ENCODE peak calls at places on chromosomes 2 and 18, in ten cellular contexts. R is right lobe of liver, P is tibial nerve, X is esophagus squamous epithelium, K is breast epithelium, I is heart left ventricle, J is A549, T is ovary, W is sigmoid colon, Z is thyroid gland. E is an unnamed sample.

GRCh38 chr18:36247036-36247435 is 50.5 kb upstream of the FHOD3 start:
- DNase-seq in P (no peak), Z (no peak), I (no peak), X (no peak), R (no peak), W (no peak), T (no peak), J (no peak), K (no peak), E (no peak)

GRCh38 chr18:808086-808485 is 4.0 kb downstream of the YES1 start:
- DNase-seq in W (no peak), R (no peak), T (no peak), X (no peak), Z (no peak), I (no peak), K (no peak), J (no peak), P (no peak), E (no peak)

GRCh38 chr2:150167711-150168110 is 319.8 kb downstream of the RND3 start:
- DNase-seq in J (peak), W (no peak), K (no peak), X (no peak), T (no peak), P (no peak), Z (no peak), R (no peak), I (no peak), E (no peak)

GRCh38 chr2:98913916-98914712 is 21.9 kb downstream of the CRACDL start:
- DNase-seq in J (no peak), R (no peak), I (no peak), P (no peak), K (no peak), X (no peak), T (no peak), Z (peak), W (peak), E (no peak)

GRCh38 chr18:45690975-45691815 is 32.8 kb upstream of the SLC14A1 start:
- DNase-seq in T (peak), J (peak), W (peak), I (peak), K (peak), P (peak), Z (peak), R (peak), X (peak), E (no peak)

GRCh38 chr2:164606557-164606956 is 14.7 kb downstream of the GRB14 start:
- DNase-seq in W (no peak), I (no peak), R (no peak), J (no peak), K (no peak), T (no peak), P (no peak), Z (no peak), X (no peak), E (no peak)

GRCh38 chr18:47594621-47595086 is 335.8 kb downstream of the SMAD2 start:
- DNase-seq in P (peak), X (no peak), Z (no peak), W (no peak), J (no peak), R (no peak), I (no peak), T (no peak), K (no peak), E (no peak)

GRCh38 chr2:240622631-240623235 is 2.5 kb upstream of the GPR35 start:
- DNase-seq in T (no peak), I (peak), P (no peak), X (no peak), W (peak), K (peak), Z (peak), J (no peak), R (peak), E (no peak)

DNA sequence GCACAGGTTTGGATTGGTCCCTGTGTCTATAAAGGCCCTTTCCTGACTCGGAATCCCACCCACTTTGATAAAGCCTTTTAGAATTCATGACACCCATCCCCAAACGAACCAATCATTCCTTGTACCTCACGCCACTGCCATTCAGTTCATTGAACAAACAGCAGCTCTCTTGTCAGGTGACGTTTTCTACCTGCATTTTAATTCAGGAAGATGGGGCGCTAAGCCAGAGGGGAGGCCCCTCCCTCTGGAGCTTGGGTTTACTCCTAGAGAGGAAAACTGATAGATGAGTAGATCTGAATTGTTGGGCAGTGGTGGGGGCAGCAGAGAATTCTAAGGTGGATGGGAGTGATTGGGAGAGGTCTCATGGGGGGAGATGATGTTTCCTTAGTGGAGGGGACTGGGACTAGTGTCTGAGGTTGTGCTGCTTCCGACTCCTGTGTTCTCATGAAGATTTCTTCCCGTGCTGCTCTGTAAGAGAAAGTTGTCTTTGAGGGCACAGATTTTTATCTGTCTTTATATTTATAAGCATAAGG is 9.6 kb downstream of the RRM2 start:
- DNase-seq in X (no peak), P (no peak), Z (no peak), T (no peak), R (no peak), W (peak), K (no peak), I (no peak), J (no peak), E (no peak)
- TF ChIP-seq POLR2A in X (no peak), P (no peak), Z (no peak), T (no peak), R (no peak), W (no peak), K (no peak), I (no peak), J (no peak), E (no peak)

DNA sequence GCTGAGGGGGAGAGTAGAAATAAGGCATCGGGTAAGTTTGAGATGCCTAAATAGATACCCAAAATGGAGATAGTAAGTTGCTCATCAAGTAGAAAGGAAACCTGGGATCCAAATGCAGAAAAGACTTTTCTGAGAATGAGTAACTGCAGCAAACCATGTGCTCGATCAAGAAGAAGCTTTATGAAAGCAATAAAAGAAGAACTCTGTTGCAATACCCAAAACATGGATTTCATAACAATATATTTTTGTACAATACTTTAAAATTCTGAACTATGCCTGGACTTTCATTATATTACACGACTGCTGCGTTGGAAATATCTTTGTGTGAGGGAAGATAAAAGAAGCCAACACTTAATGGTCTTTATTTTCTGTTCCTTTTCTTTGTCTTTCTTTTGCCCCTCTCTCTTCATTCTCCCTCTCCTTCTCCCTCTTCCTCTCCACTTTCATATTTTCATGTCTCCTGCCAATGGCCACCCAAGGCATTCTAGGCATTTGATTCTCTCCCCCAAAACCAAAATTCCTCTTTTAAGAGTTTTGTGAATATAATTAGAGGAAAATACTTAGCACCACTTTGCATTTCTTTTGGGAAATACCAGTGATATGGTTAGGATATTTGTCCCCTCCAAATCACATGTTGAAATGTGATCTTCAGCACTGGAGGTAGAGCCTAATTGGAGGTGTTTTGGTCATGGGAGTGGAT is 257.6 kb downstream of the MREG start:
- DNase-seq in W (no peak), R (no peak), P (no peak), I (no peak), X (no peak), J (no peak), K (no peak), T (no peak), Z (no peak), E (no peak)
- H3K27ac ChIP-seq in W (no peak), R (no peak), P (no peak), I (no peak), X (no peak), J (no peak), K (no peak), T (no peak), Z (no peak), E (no peak)

GRCh38 chr2:55585451-55586079 is 31.9 kb downstream of the PPP4R3B start:
- DNase-seq in W (no peak), I (no peak), R (no peak), T (no peak), P (no peak), X (no peak), Z (no peak), J (no peak), K (no peak), E (no peak)

GRCh38 chr2:55581875-55582547 is 35.4 kb downstream of the PPP4R3B start:
- DNase-seq in J (no peak), P (no peak), R (no peak), I (no peak), W (no peak), Z (peak), T (no peak), X (no peak), K (no peak), E (no peak)

GRCh38 chr2:55581435-55581834 is 36.0 kb downstream of the PPP4R3B start:
- DNase-seq in X (no peak), J (no peak), Z (no peak), K (no peak), W (no peak), I (no peak), T (no peak), R (no peak), P (no peak), E (no peak)
- TF ChIP-seq CTCF in X (no peak), J (peak), Z (no peak), K (no peak), W (no peak), I (no peak), T (no peak), R (peak), P (no peak), E (no peak)

GRCh38 chr2:64329848-64330247 is 124.1 kb upstream of the LGALSL start:
- DNase-seq in W (no peak), K (no peak), X (no peak), P (no peak), T (no peak), Z (no peak), I (peak), R (no peak), J (no peak), E (peak)
- TF ChIP-seq POLR2A in W (no peak), K (no peak), X (no peak), P (no peak), T (no peak), Z (no peak), I (no peak), R (no peak), J (no peak), E (no peak)

DNA sequence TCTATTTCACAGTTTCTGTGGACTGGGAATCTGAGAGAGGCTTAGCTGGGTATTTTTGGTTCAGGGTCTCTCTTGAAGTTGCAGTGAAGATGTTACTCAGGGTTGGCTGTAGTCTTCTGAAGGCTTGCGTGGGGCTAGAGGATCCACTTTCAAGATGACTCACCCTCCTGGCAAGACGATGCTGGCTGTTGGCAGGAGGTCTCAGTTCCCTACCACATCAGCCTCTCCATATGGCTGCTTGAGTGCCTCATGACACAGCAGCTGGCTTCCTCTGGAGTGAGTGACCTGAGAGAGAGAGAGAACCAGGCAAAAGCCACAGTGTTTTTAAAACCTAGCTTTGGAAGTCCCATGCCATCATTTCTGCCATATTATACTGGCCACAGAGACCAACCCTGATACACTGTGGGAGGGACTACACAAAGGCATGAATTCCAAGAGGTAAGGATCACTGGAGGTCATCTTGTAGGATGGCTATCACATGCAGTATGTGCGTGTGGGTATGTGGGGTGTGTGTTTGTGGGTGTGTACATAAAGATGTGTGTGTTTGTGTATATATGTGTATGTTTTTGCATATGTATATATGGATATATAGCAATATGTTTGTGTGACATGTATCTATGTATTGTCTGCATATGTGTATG is 25.1 kb downstream of the DNPEP start:
- DNase-seq in K (no peak), I (peak), T (no peak), Z (peak), P (peak), X (no peak), R (no peak), W (peak), J (no peak), E (no peak)
- H3K27ac ChIP-seq in K (no peak), I (no peak), T (no peak), Z (no peak), P (no peak), X (no peak), R (no peak), W (no peak), J (no peak), E (no peak)

DNA sequence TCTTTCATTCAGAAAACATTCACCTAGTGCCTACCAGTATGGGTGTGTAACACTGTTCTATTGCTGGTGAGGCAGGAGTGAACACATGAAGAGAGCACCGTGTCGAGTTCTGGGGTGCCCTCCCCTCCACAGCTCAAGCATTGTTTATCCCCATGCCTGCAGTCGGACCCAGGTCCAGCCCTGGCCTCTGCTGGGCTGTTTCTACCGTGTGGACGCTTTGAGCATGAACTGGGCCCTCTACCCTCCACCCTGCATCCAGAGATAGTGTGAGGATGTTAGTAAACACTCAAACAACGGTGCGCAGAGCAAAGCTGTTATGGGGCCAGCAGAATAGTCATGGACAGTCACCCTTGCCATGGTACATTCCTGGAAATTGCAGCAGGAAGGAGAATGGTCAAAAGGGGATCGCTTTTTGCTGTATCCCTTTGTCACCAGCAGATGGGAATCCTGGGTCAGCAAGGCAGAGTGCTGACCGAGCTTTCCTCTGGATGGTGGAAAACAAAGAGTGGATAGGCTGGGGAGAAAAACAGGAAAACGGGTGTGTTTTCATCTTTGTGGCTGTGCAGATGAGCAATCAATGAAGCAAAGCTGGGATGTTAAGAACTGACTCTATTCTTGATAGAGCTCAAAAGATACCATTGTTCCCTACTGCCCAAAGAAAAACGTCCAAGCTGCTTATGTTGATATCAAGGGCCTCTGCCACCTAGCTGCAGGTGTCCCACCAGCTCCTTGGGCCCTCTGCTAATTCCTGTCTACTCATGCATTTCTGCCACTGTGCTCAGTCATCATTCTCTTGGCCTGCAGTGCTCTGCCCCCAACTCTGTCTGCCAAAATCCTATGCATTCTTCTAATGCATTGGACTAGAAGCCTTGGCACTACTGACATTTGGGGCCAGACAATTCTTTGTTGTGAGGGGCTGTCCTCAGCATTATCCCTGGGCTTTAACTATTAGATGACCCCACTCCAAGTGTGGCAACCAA is 38.7 kb downstream of the REEP1 start:
- DNase-seq in Z (no peak), R (no peak), J (peak), K (no peak), X (no peak), W (no peak), P (no peak), I (no peak), T (no peak), E (peak)
- TF ChIP-seq CTCF in Z (no peak), R (peak), J (peak), K (no peak), X (peak), W (no peak), P (peak), I (peak), T (no peak), E (no peak)

GRCh38 chr2:54085069-54085468 is 30.3 kb upstream of the ACYP2 start:
- DNase-seq in X (no peak), I (no peak), W (no peak), T (no peak), R (no peak), P (no peak), K (no peak), Z (no peak), J (no peak), E (no peak)

GRCh38 chr2:54088719-54089118 is 26.7 kb upstream of the ACYP2 start:
- DNase-seq in P (no peak), X (no peak), I (no peak), W (no peak), R (no peak), J (no peak), T (no peak), K (no peak), Z (no peak), E (no peak)

GRCh38 chr2:54088191-54088634 is 27.2 kb upstream of the ACYP2 start:
- DNase-seq in T (no peak), I (no peak), J (no peak), Z (no peak), R (no peak), W (no peak), K (no peak), X (no peak), P (no peak), E (no peak)

GRCh38 chr2:54084600-54084999 is 30.8 kb upstream of the ACYP2 start:
- DNase-seq in W (no peak), I (no peak), P (no peak), K (no peak), J (no peak), X (no peak), R (no peak), Z (peak), T (no peak), E (no peak)

GRCh38 chr2:54086157-54086556 is 29.3 kb upstream of the ACYP2 start:
- DNase-seq in W (no peak), K (no peak), J (no peak), R (no peak), P (no peak), X (no peak), T (no peak), I (no peak), Z (no peak), E (no peak)
- TF ChIP-seq POLR2A in W (no peak), K (no peak), J (no peak), R (no peak), P (no peak), X (no peak), T (no peak), I (no peak), Z (no peak), E (no peak)

GRCh38 chr2:158197940-158198339 is 96.3 kb downstream of the UPP2 start:
- DNase-seq in W (no peak), T (no peak), I (no peak), Z (no peak), J (no peak), K (no peak), P (no peak), X (no peak), R (peak), E (no peak)

GRCh38 chr2:158204741-158205165 is 103.1 kb downstream of the UPP2 start:
- DNase-seq in P (no peak), J (no peak), R (no peak), K (no peak), I (no peak), T (no peak), Z (no peak), W (no peak), X (no peak), E (no peak)

GRCh38 chr2:158202151-158202778 is 100.6 kb downstream of the UPP2 start:
- DNase-seq in P (no peak), Z (no peak), J (no peak), T (no peak), R (no peak), I (no peak), K (no peak), W (no peak), X (no peak), E (no peak)

GRCh38 chr2:158205215-158205614 is 103.5 kb downstream of the UPP2 start:
- DNase-seq in J (no peak), R (no peak), K (no peak), X (no peak), P (no peak), T (no peak), Z (no peak), I (no peak), W (no peak), E (no peak)

GRCh38 chr2:158199928-158200650 is 98.4 kb downstream of the UPP2 start:
- DNase-seq in I (no peak), X (no peak), J (no peak), R (no peak), W (no peak), Z (no peak), K (no peak), P (no peak), T (no peak), E (no peak)
- H3K27ac ChIP-seq in I (no peak), X (no peak), J (no peak), R (no peak), W (no peak), Z (no peak), K (no peak), P (no peak), T (no peak), E (no peak)

GRCh38 chr2:138718405-138718804 is 61.8 kb downstream of the NXPH2 start:
- DNase-seq in R (no peak), T (no peak), J (no peak), K (no peak), I (no peak), P (no peak), Z (no peak), X (no peak), W (no peak), E (no peak)

GRCh38 chr2:138713509-138713908 is 66.7 kb downstream of the NXPH2 start:
- DNase-seq in J (no peak), T (no peak), P (no peak), X (no peak), W (no peak), Z (no peak), R (peak), I (no peak), K (no peak), E (no peak)

GRCh38 chr2:138712212-138712979 is 67.8 kb downstream of the NXPH2 start:
- DNase-seq in K (no peak), J (no peak), P (no peak), R (no peak), I (no peak), W (no peak), X (no peak), Z (no peak), T (no peak), E (no peak)

GRCh38 chr2:138713069-138713496 is 67.1 kb downstream of the NXPH2 start:
- DNase-seq in X (no peak), J (no peak), Z (no peak), R (peak), K (no peak), W (no peak), P (no peak), T (no peak), I (no peak), E (no peak)

DNA sequence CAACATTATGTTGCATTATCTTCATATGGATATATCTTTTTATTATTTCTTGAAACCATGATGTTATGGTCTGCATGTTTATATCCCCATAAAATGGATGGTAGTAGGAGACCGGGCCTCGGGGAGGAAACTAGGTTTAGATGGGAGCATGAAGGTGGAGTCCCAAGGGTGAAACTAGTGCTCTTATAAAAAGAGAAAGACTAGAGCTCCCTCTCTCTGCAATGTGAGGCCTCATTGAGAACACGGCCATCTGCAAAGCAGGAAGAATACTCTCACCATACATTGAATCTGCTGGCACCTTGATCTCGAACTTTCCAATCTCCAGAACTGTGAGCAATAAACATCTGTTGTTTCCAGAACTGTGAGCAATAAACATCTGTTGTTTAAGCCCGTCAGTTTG is 64.0 kb downstream of the NXPH2 start:
- DNase-seq in R (no peak), T (no peak), J (no peak), I (no peak), W (no peak), X (no peak), K (no peak), P (no peak), Z (no peak), E (no peak)
- TF ChIP-seq CTCF in R (no peak), T (no peak), J (peak), I (no peak), W (no peak), X (no peak), K (no peak), P (no peak), Z (no peak), E (no peak)

GRCh38 chr2:14634223-14634884 is 1.8 kb downstream of the LRATD1 start:
- DNase-seq in T (peak), P (peak), J (peak), W (peak), R (peak), I (peak), X (no peak), Z (peak), K (peak), E (no peak)
- TF ChIP-seq POLR2A in T (no peak), P (no peak), J (no peak), W (no peak), R (no peak), I (no peak), X (no peak), Z (peak), K (no peak), E (no peak)

E was measured in vagina.